ENCODE peak calls at places on chromosome 2, in ten cellular contexts. V is mammary epithelial cell, H is H7, P is C1 segment of cervical spinal cord, G is A549, B is T-helper 2 cell, L is suprapubic skin, R is mucosa of descending colon, F is NCI-H146, A is neuronal stem cell. T is an unnamed sample.

GRCh38 chr2:127622561-127623387 is 23.2 kb upstream of the GPR17 start:
- DNase-seq in R (no peak), G (no peak), A (no peak), V (no peak), H (peak), B (no peak), P (no peak), L (peak), F (no peak), T (no peak)

GRCh38 chr2:144583741-144584453 is 64.0 kb upstream of the ZEB2 start:
- DNase-seq in F (no peak), P (no peak), R (no peak), L (no peak), A (no peak), B (no peak), V (peak), H (no peak), G (no peak), T (no peak)

GRCh38 chr2:202377308-202377736 is 1.2 kb downstream of the BMPR2 start:
- DNase-seq in A (peak), L (no peak), B (no peak), F (peak), H (peak), V (peak), P (peak), G (no peak), R (peak), T (no peak)

GRCh38 chr2:120982598-120982997 is 246.9 kb downstream of the GLI2 start:
- DNase-seq in P (no peak), F (no peak), L (no peak), H (peak), A (no peak), V (no peak), R (peak), B (no peak), G (no peak), T (no peak)

GRCh38 chr2:241853651-241854341 is 4.9 kb downstream of the PDCD1 start:
- DNase-seq in G (no peak), A (no peak), H (peak), L (peak), F (no peak), B (no peak), R (peak), V (no peak), P (peak), T (no peak)

GRCh38 chr2:241150660-241151530 is 628 bp downstream of the PPP1R7 start:
- DNase-seq in R (no peak), H (no peak), B (no peak), V (no peak), A (no peak), F (no peak), P (no peak), G (no peak), L (no peak), T (no peak)

GRCh38 chr2:189933911-189934399 is 128.6 kb downstream of the MSTN start:
- DNase-seq in B (no peak), R (no peak), H (no peak), P (no peak), F (no peak), V (peak), G (peak), A (no peak), L (no peak), T (no peak)

GRCh38 chr2:105886680-105887079 is 142.0 kb downstream of the NCK2 start:
- DNase-seq in V (no peak), G (no peak), F (no peak), P (no peak), B (no peak), L (no peak), R (no peak), A (no peak), H (no peak), T (no peak)

GRCh38 chr2:151691621-151692020 is 42.7 kb downstream of the NEB start:
- DNase-seq in L (no peak), V (no peak), P (no peak), F (no peak), H (no peak), R (no peak), G (no peak), A (no peak), B (no peak), T (no peak)

GRCh38 chr2:240955306-240956101 is 42.9 kb upstream of the SNED1 start:
- DNase-seq in L (peak), V (no peak), H (peak), A (no peak), R (peak), B (no peak), P (no peak), G (no peak), F (no peak), T (no peak)

GRCh38 chr2:240396623-240397541 is 38.6 kb upstream of the GPC1 start:
- DNase-seq in G (no peak), B (no peak), V (no peak), L (peak), A (no peak), H (peak), F (no peak), R (peak), P (no peak), T (no peak)

GRCh38 chr2:15223887-15224286 is 337.2 kb downstream of the NBAS start:
- DNase-seq in V (peak), F (no peak), R (no peak), A (no peak), G (no peak), L (no peak), B (no peak), H (no peak), P (no peak), T (no peak)

GRCh38 chr2:120783371-120783791 is 47.7 kb downstream of the GLI2 start:
- DNase-seq in R (no peak), F (no peak), G (no peak), V (no peak), H (peak), B (no peak), L (no peak), P (no peak), A (no peak), T (no peak)

GRCh38 chr2:221097568-221097915 is 474.6 kb downstream of the EPHA4 start:
- DNase-seq in A (no peak), H (no peak), L (no peak), G (no peak), V (peak), F (no peak), B (no peak), P (peak), R (no peak), T (no peak)

GRCh38 chr2:70851704-70852103 is 16.1 kb upstream of the CD207 start:
- DNase-seq in P (no peak), L (no peak), F (no peak), B (no peak), R (no peak), G (no peak), H (no peak), A (no peak), V (peak), T (no peak)

GRCh38 chr2:117724035-117724434 is 90.5 kb upstream of the DDX18 start:
- DNase-seq in G (no peak), L (no peak), H (no peak), F (no peak), V (no peak), B (no peak), R (no peak), P (no peak), A (no peak), T (no peak)

GRCh38 chr2:52414596-52414995 is 1353.0 kb upstream of the CHAC2 start:
- DNase-seq in G (no peak), P (no peak), L (no peak), B (no peak), A (no peak), H (no peak), R (no peak), V (no peak), F (peak), T (no peak)